ENCODE peak calls at places on chromosomes 1 and 21, in four cellular contexts. K, F, G and Y are unnamed samples.

GRCh38 chr1:37410080-37410479 is 64.3 kb upstream of the ZC3H12A start:
- DNase-seq in K (peak; percentile 76), G (no peak), F (no peak), Y (no peak)

GRCh38 chr1:156320560-156320959 is 17.5 kb downstream of the CCT3 start:
- DNase-seq in G (no peak), F (no peak), K (no peak), Y (no peak)

GRCh38 chr1:206005761-206006160 is 2.6 kb upstream of the RAB7B start:
- DNase-seq in F (no peak), K (no peak), G (no peak), Y (no peak)

GRCh38 chr1:107451735-107452134 is 310.9 kb downstream of the NTNG1 start:
- DNase-seq in F (no peak), K (no peak), G (no peak), Y (peak; percentile 62)

GRCh38 chr21:25607151-25607811 is at the start of gene MRPL39:
- DNase-seq in G (peak; percentile 81), F (peak; percentile 94), K (peak; percentile 94), Y (peak; percentile 62)

GRCh38 chr1:90761781-90762589 is 44.9 kb upstream of the BARHL2 start:
- DNase-seq in K (no peak), F (peak; percentile 49), G (no peak), Y (no peak)

GRCh38 chr1:186765446-186765845 is 63.3 kb upstream of the PLA2G4A start:
- DNase-seq in G (no peak), F (no peak), K (no peak), Y (no peak)

GRCh38 chr1:55503663-55504305 is 288.6 kb upstream of the USP24 start:
- DNase-seq in G (no peak), F (no peak), K (no peak), Y (no peak)

GRCh38 chr1:235954306-235955283 is 87.9 kb upstream of the LYST start:
- DNase-seq in K (no peak), G (peak; percentile 37), F (no peak), Y (peak; percentile 87)

GRCh38 chr1:14594045-14594444 is 4.4 kb upstream of the KAZN start:
- DNase-seq in K (peak; percentile 23), F (no peak), G (no peak), Y (no peak)

GRCh38 chr1:182170941-182171461 is 109.5 kb upstream of the ZNF648 start:
- DNase-seq in G (no peak), K (no peak), F (no peak), Y (no peak)

GRCh38 chr1:37038703-37039093 is 4.4 kb upstream of the GRIK3 start:
- DNase-seq in K (no peak), G (no peak), F (no peak), Y (no peak)

GRCh38 chr21:35587841-35588390 is 472.4 kb downstream of the SETD4 start:
- DNase-seq in F (no peak), K (no peak), G (no peak), Y (no peak)

GRCh38 chr1:31013187-31013864 is 52.2 kb downstream of the PUM1 start:
- DNase-seq in K (no peak), F (no peak), G (peak; percentile 12), Y (no peak)

GRCh38 chr1:212561501-212561931 is 47.0 kb upstream of the ATF3 start:
- DNase-seq in G (no peak), F (no peak), K (no peak), Y (no peak)
- TF ChIP-seq EP300 in G (no peak), F (no peak), K (no peak), Y (no peak)

GRCh38 chr1:2834741-2835564 is 33.5 kb upstream of the TTC34 start:
- DNase-seq in F (no peak), G (no peak), K (no peak), Y (no peak)
- TF ChIP-seq EZH2 in F (no peak), G (no peak), K (no peak), Y (no peak)

GRCh38 chr1:192555399-192555798 is 20.2 kb upstream of the RGS1 start:
- DNase-seq in K (no peak), G (no peak), F (no peak), Y (no peak)
- TF ChIP-seq EP300 in K (no peak), G (no peak), F (no peak), Y (no peak)

GRCh38 chr1:118984990-118985608 is 3.0 kb downstream of the TBX15 start:
- DNase-seq in G (no peak), K (no peak), F (no peak), Y (no peak)

GRCh38 chr1:118982816-118983557 is 5.2 kb downstream of the TBX15 start:
- DNase-seq in K (no peak), F (peak; percentile 64), G (no peak), Y (no peak)

GRCh38 chr1:118984086-118984989 is 3.8 kb downstream of the TBX15 start:
- DNase-seq in K (no peak), F (peak; percentile 80), G (no peak), Y (no peak)

GRCh38 chr1:118982281-118982680 is 5.9 kb downstream of the TBX15 start:
- DNase-seq in K (no peak), G (no peak), F (no peak), Y (no peak)

DNA sequence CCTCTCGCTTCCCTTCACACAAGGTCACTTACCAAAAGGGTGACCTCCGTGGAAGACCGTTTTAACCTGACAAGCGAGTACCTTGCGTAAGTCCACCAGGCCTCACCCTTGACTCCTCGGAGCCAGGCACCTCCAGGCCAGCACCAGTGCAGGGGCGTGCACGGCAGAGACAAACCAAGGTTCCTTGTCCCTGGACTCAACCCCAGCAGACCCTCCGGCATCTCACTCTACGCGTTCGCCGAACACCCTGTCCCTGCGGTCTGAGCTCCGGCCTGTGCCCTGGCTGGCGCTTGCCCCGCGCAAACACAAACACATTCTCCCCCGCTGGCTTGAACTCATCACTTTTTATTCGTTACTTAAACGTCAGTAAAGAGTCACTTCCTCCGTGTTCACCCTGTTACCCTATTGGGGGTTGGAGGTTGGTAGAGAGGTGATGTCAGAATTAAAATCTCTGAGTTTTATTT is 4.6 kb downstream of the TBX15 start:
- DNase-seq in G (no peak), F (peak; percentile 67), K (no peak), Y (no peak)
- TF ChIP-seq EZH2 in G (no peak), F (peak; percentile 98), K (no peak), Y (no peak)